ENCODE peak calls at places on chromosomes 13 and 19, in seven cellular contexts. V is neural progenitor cell, L is A549, F is cardiac muscle cell, S is hepatocyte, J is gastrocnemius medialis, N is kidney. Q is an unnamed sample.

GRCh38 chr13:112972867-112973576 is 4.0 kb downstream of the MCF2L start:
- DNase-seq in V (no peak), L (no peak), F (no peak), S (no peak), J (no peak), N (peak; percentile 50), Q (no peak)

GRCh38 chr19:37056776-37057175 is 21.5 kb upstream of the ZNF420 start:
- DNase-seq in V (no peak), L (no peak), F (no peak), S (no peak), J (no peak), N (no peak), Q (no peak)

GRCh38 chr13:93708323-93709075 is 481.9 kb downstream of the GPC6 start:
- DNase-seq in V (no peak), L (no peak), F (no peak), S (no peak), J (no peak), N (no peak), Q (no peak)

GRCh38 chr19:49210108-49210900 is 52.7 kb downstream of the TRPM4 start:
- DNase-seq in V (peak; percentile 94), L (no peak), F (peak; percentile 52), S (peak; percentile 62), J (no peak), N (peak; percentile 74), Q (peak; percentile 99)

GRCh38 chr19:679418-680286 is 3.5 kb downstream of the FSTL3 start:
- DNase-seq in V (peak; percentile 76), L (peak; percentile 59), F (peak; percentile 70), S (peak; percentile 93), J (no peak), N (peak; percentile 93), Q (peak; percentile 79)

GRCh38 chr19:51127755-51128154 is 3.0 kb downstream of the SIGLEC9 start:
- DNase-seq in V (no peak), L (no peak), F (no peak), S (no peak), J (peak; percentile 23), N (no peak), Q (no peak)

GRCh38 chr13:41137951-41138350 is 5.3 kb upstream of the KBTBD6 start:
- DNase-seq in V (no peak), L (no peak), F (no peak), S (no peak), J (no peak), N (no peak), Q (no peak)

GRCh38 chr13:111489301-111489700 is 168.9 kb downstream of the TEX29 start:
- DNase-seq in V (no peak), L (no peak), F (no peak), S (no peak), J (no peak), N (peak; percentile 14), Q (no peak)

GRCh38 chr19:49097453-49098288 is 12.4 kb downstream of the SNRNP70 start:
- DNase-seq in V (peak; percentile 78), L (peak; percentile 89), F (peak; percentile 76), S (peak; percentile 83), J (peak; percentile 80), N (no peak), Q (peak; percentile 95)

GRCh38 chr19:22426901-22427300 is 4.8 kb upstream of the ZNF98 start:
- DNase-seq in V (no peak), L (no peak), F (no peak), S (no peak), J (no peak), N (no peak), Q (no peak)

GRCh38 chr13:101115762-101116161 is 300.5 kb downstream of the NALCN start:
- DNase-seq in V (peak; percentile 53), L (no peak), F (no peak), S (peak; percentile 19), J (no peak), N (no peak), Q (no peak)

GRCh38 chr19:16330811-16331690 is 6.4 kb downstream of the KLF2 start:
- DNase-seq in V (no peak), L (no peak), F (no peak), S (no peak), J (no peak), N (no peak), Q (no peak)

GRCh38 chr19:19388568-19389555 is 16.6 kb upstream of the GATAD2A start:
- DNase-seq in V (no peak), L (no peak), F (no peak), S (no peak), J (no peak), N (peak; percentile 5), Q (no peak)

GRCh38 chr19:48121909-48122371 is 11.3 kb upstream of the PLA2G4C start:
- DNase-seq in V (no peak), L (no peak), F (peak; percentile 15), S (no peak), J (no peak), N (no peak), Q (no peak)

GRCh38 chr13:33637978-33638743 is 179.8 kb upstream of the RFC3 start:
- DNase-seq in V (no peak), L (no peak), F (no peak), S (no peak), J (peak; percentile 22), N (no peak), Q (no peak)

DNA sequence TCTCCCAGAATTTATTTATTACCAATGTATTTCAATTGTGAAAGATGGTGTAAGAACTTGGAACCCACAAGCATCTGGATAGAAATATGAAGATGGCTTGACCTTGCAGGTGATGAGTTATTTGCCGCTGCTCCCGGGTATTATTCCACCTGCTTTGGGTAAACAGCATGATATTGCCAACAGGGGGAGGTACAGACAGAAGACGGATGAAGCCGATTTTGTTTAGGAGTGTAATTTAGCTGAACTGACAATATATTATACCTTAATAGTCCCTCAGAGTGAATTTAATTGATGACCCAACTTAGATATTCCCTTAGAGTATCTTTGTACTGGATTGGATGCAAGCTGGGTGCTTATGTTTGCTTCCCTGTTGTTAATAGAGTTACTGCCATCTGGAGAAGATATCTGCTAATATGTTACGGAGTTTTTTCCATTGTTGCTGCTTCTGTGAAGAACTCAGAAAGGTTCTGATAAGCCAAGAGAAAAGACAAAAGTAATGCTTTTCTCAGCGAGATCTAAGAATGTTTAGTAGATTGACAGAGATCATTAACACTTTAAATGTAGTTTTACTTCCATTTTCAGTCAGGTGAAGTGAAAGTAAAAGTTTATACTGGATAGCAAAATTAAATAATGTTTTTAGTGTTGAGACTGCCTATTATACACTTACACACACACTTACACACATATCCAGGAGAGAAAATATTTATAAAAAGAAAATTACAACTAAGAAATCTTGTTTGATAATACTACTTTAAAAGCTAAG is 2220.8 kb upstream of the PCDH20 start:
- DNase-seq in V (no peak), L (peak; percentile 0), F (no peak), S (no peak), J (no peak), N (no peak), Q (peak; percentile 44)
- TF ChIP-seq CTCF in V (peak; percentile 36), L (peak; percentile 24), F (no peak), S (peak; percentile 6), J (no peak), N (peak; percentile 21), Q (peak; percentile 70)

GRCh38 chr13:51826606-51827005 is 18.4 kb downstream of the TMEM272 start:
- DNase-seq in V (no peak), L (no peak), F (no peak), S (no peak), J (no peak), N (no peak), Q (no peak)

GRCh38 chr13:51827254-51827653 is 17.7 kb downstream of the TMEM272 start:
- DNase-seq in V (no peak), L (no peak), F (no peak), S (no peak), J (no peak), N (no peak), Q (no peak)

GRCh38 chr13:51823861-51824260 is 19.9 kb upstream of the DHRS12 start:
- DNase-seq in V (no peak), L (no peak), F (no peak), S (no peak), J (no peak), N (no peak), Q (no peak)

GRCh38 chr13:51825165-51825592 is 19.8 kb downstream of the TMEM272 start:
- DNase-seq in V (no peak), L (no peak), F (no peak), S (no peak), J (no peak), N (no peak), Q (no peak)

GRCh38 chr13:51825681-51826254 is 19.2 kb downstream of the TMEM272 start:
- DNase-seq in V (no peak), L (no peak), F (no peak), S (no peak), J (no peak), N (no peak), Q (no peak)
- H3K4me3 ChIP-seq in V (no peak overlapping the region), L (no peak overlapping the region), F (no peak overlapping the region), S (no peak overlapping the region), J (no peak overlapping the region), N (no peak overlapping the region), Q (no peak overlapping the region)

DNA sequence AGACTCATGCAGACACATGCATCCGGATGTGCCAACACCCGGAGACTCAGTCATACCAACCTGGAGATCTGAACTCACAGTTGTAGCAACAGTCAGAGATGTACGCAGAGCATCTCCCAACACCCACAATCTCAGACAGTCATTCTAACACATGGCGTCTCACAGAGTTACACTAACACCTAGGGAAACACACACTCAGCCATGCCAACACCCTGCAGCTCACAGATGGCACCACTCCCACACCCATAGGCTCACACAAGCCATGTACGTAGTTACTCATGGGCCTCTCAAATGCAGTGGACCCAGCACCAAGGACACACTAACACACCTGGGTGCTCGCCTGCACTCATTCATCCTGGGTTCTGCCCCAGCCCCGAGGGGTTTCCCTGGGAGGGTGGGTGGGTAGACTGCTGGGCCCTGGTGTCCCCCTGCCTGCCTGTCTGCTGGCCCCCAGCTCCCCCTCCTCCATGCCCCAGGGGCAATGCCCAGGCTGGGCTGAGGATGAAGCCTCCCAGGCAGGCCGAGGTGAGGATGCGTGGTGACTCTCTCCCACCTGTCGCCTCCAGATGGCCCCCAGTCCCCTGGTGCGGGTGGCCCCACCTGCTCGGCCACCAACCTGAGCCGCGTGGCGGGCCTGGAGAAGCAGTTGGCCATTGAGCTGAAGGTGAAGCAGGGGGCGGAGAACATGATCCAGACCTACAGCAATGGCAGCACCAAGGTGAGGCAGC is 10.0 kb downstream of the PKN1 start:
- DNase-seq in V (no peak), L (no peak), F (no peak), S (no peak), J (no peak), N (no peak), Q (no peak)
- H3K4me1 ChIP-seq in V (no peaks in the 10 kb centered on the region), L (no peaks in the 10 kb centered on the region), F (no peaks in the 10 kb centered on the region), S (no peaks in the 10 kb centered on the region), J (no peaks in the 10 kb centered on the region), N (no peaks in the 10 kb centered on the region), Q (no peaks in the 10 kb centered on the region)

DNA sequence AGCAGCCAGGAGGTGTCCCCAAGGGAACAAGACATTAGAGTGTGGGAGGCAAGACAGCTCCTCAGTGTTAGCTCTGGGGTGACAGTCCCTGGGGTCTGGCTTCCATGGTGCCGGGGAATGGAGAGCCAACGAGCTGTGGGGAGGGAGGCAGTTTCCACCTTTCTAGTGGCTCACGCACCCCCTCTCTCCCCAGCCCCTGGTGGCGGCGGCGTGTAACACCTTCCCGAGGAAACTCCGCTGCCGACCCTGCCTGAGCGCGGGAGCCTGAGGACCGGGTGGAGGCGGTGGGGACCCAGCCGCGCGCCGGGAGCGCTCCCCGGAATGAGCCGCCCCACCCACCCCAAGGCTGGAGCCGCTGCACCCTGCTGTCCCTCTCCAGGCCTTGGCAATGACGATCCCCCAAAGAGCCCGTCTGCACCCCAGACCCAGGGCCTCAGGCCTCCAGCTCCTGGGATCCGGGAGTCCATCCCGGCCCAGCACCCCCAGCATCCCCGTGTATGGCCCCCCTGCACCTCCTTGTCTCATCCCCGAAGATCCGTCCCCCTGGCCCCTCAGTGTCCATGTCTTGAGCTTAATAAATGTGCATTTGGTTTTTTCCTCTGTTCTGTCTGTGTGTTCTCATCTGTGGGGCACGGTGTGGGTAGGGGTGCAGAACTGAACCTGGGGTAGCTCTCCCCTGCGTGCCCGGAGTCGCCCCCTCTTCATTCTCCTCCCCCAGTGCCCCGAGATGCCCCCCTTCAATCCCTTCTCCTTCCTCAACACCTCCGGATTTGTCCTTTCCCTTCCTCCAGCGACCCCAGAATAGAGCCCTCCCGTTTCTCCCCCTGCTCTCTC is 617 bp upstream of the FXYD5 start:
- DNase-seq in V (peak; percentile 79), L (peak; percentile 95), F (peak; percentile 55), S (peak; percentile 67), J (no peak), N (peak; percentile 84), Q (peak; percentile 88)
- TF ChIP-seq CTCF in V (peak; percentile 68), L (peak; percentile 47), F (peak; percentile 65), S (peak; percentile 40), J (peak; percentile 49), N (peak; percentile 35), Q (peak; percentile 83)

Q was measured in endodermal cell.